ENCODE peak calls at places on chromosomes 1 and 21, in four cellular contexts. C, E, P and S are unnamed samples.

GRCh38 chr1:176046926-176047325 is 160.2 kb downstream of the COP1 start:
- DNase-seq in C (no peak), E (no peak), P (no peak), S (no peak)

GRCh38 chr1:163777205-163777604 is 455.5 kb downstream of the NUF2 start:
- DNase-seq in C (no peak), E (no peak), P (no peak), S (no peak)

GRCh38 chr1:152110860-152111514 is 4.3 kb downstream of the TCHH start:
- DNase-seq in C (peak), E (no peak), P (peak), S (no peak)

GRCh38 chr21:45559216-45560105 is 17.2 kb upstream of the SLC19A1 start:
- DNase-seq in C (no peak), E (no peak), P (no peak), S (no peak)

GRCh38 chr1:109768700-109769325 is 5.1 kb upstream of the EPS8L3 start:
- DNase-seq in C (no peak), E (no peak), P (no peak), S (no peak)

GRCh38 chr1:91583326-91583755 is 82.7 kb downstream of the CDC7 start:
- DNase-seq in C (peak), E (no peak), P (peak), S (no peak)

GRCh38 chr1:52636701-52637695 is 4.0 kb downstream of the SHISAL2A start:
- DNase-seq in C (no peak), E (peak), P (peak), S (peak)

GRCh38 chr1:179251675-179252074 is 22.2 kb upstream of the ABL2 start:
- DNase-seq in C (peak), E (no peak), P (peak), S (no peak)

GRCh38 chr1:25095635-25096200 is 136.6 kb downstream of the SYF2 start:
- DNase-seq in C (no peak), E (no peak), P (no peak), S (no peak)

GRCh38 chr1:56194911-56195310 is 384.5 kb downstream of the PLPP3 start:
- DNase-seq in C (no peak), E (no peak), P (no peak), S (no peak)

GRCh38 chr21:38958940-38959685 is 153.4 kb downstream of the ETS2 start:
- DNase-seq in C (peak), E (no peak), P (peak), S (no peak)

GRCh38 chr1:83097715-83098613 is 901.0 kb downstream of the TTLL7 start:
- DNase-seq in C (no peak), E (no peak), P (no peak), S (no peak)

GRCh38 chr1:192513697-192514096 is 61.9 kb upstream of the RGS1 start:
- DNase-seq in C (no peak), E (no peak), P (no peak), S (no peak)

GRCh38 chr1:69707103-69707502 is 139.4 kb downstream of the LRRC7 start:
- DNase-seq in C (no peak), E (no peak), P (no peak), S (no peak)

GRCh38 chr1:94971491-94971924 is 44.6 kb upstream of the CNN3 start:
- DNase-seq in C (peak), E (no peak), P (peak), S (no peak)

GRCh38 chr1:192951961-192952460 is 107.1 kb downstream of the UCHL5 start:
- DNase-seq in C (peak), E (no peak), P (peak), S (no peak)

GRCh38 chr21:38815060-38815405 is 9.3 kb downstream of the ETS2 start:
- DNase-seq in C (peak), E (no peak), P (peak), S (no peak)

GRCh38 chr1:101300916-101301315 is 64.1 kb downstream of the S1PR1 start:
- DNase-seq in C (no peak), E (no peak), P (no peak), S (no peak)

GRCh38 chr1:81414417-81415087 is 386.2 kb upstream of the ADGRL2 start:
- DNase-seq in C (peak), E (no peak), P (peak), S (no peak)

GRCh38 chr21:36733857-36734256 is 34.9 kb downstream of the SIM2 start:
- DNase-seq in C (no peak), E (no peak), P (no peak), S (no peak)

GRCh38 chr1:37360011-37360410 is 114.4 kb upstream of the ZC3H12A start:
- DNase-seq in C (no peak), E (no peak), P (no peak), S (no peak)

GRCh38 chr1:79215311-79215710 is 208.8 kb upstream of the ADGRL4 start:
- DNase-seq in C (no peak), E (no peak), P (no peak), S (no peak)

GRCh38 chr21:45048968-45049367 is 25.4 kb upstream of the ADARB1 start:
- DNase-seq in C (no peak), E (no peak), P (no peak), S (no peak)

GRCh38 chr1:34681481-34682451 is 73.1 kb upstream of the GJB5 start:
- DNase-seq in C (peak), E (peak), P (peak), S (peak)

GRCh38 chr1:44417351-44418021 is 12.4 kb downstream of the RNF220 start:
- DNase-seq in C (peak), E (no peak), P (no peak), S (no peak)

GRCh38 chr21:14773777-14774345 is 227.7 kb upstream of the SAMSN1 start:
- DNase-seq in C (no peak), E (peak), P (peak), S (peak)